ENCODE peak calls at places on chromosome 17, in five cellular contexts. F is uterus, J is PC-9, M is transverse colon, N is Karpas-422. U is an unnamed sample.

GRCh38 chr17:77475012-77475976 is 334.5 kb downstream of the SEC14L1 start:
- DNase-seq in J (no peak), N (no peak), M (no peak), F (peak), U (peak)

GRCh38 chr17:78241277-78242023 is 10.0 kb downstream of the TMEM235 start:
- DNase-seq in M (no peak), J (no peak), F (no peak), N (peak), U (peak)

GRCh38 chr17:27671591-27671910 is 40.6 kb downstream of the LGALS9 start:
- DNase-seq in J (no peak), F (no peak), N (no peak), M (no peak), U (no peak)

GRCh38 chr17:20190605-20191004 is 181.4 kb downstream of the SPECC1 start:
- DNase-seq in N (no peak), M (no peak), J (no peak), F (no peak), U (no peak)

GRCh38 chr17:62898239-62898864 is 67.7 kb upstream of the TANC2 start:
- DNase-seq in M (no peak), J (no peak), F (no peak), N (peak), U (peak)

GRCh38 chr17:77146882-77147281 is 6.1 kb downstream of the SEC14L1 start:
- DNase-seq in M (peak), J (no peak), F (no peak), N (no peak), U (no peak)

GRCh38 chr17:35084987-35085386 is 21.5 kb upstream of the RFFL start:
- DNase-seq in M (peak), N (no peak), F (no peak), J (peak), U (peak)

GRCh38 chr17:57288034-57288752 is 31.9 kb downstream of the MSI2 start:
- DNase-seq in M (no peak), J (no peak), N (no peak), F (peak), U (peak)

GRCh38 chr17:28937044-28937729 is 14.1 kb downstream of the PHF12 start:
- DNase-seq in M (no peak), J (peak), F (no peak), N (no peak), U (peak)

GRCh38 chr17:73156887-73157870 is 7.6 kb upstream of the SSTR2 start:
- DNase-seq in M (no peak), N (peak), F (no peak), J (no peak), U (no peak)

GRCh38 chr17:72502111-72502939 is 381.5 kb downstream of the SOX9 start:
- DNase-seq in N (no peak), F (no peak), J (no peak), M (peak), U (peak)

GRCh38 chr17:75402038-75402437 is 3.4 kb downstream of the GRB2 start:
- DNase-seq in N (no peak), M (no peak), J (no peak), F (no peak), U (no peak)

GRCh38 chr17:75396781-75397180 is 8.7 kb downstream of the GRB2 start:
- DNase-seq in J (no peak), M (no peak), N (peak), F (no peak), U (no peak)

GRCh38 chr17:75397217-75397616 is 8.3 kb downstream of the GRB2 start:
- DNase-seq in J (no peak), N (no peak), M (no peak), F (no peak), U (no peak)

GRCh38 chr17:75398279-75398678 is 7.2 kb downstream of the GRB2 start:
- DNase-seq in N (no peak), F (no peak), M (no peak), J (no peak), U (no peak)

DNA sequence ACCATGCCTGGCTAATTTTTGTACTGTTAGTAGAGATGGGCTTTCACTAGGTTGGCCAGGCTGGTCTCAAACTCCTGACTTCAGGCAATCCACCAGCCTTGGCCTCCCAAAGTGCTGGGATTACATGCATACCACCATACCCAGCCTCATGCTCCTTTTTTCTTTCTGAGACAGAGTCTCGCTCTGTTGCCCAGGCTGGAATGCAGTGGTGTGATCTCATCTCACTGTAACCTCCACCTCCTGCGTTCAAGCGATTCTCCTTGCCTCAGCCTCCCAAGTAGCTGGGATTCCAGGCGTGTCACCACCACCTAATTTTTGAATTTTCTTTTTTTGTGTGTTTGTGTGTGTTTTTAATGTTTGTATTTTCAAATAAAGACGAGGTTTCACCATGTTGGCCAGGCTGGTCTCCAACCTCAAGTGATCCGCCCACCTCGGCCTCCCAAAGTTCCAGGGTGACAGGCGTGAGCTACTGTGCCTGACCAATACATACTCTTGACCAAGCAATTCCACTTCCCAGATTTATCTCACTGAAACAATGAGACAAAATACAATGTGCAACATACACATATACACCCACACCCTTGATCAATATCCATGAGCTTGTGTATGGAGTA is 5.0 kb downstream of the GRB2 start:
- DNase-seq in M (no peak), N (no peak), J (no peak), F (no peak), U (no peak)
- H3K4me3 ChIP-seq in M (no peak), N (no peak), J (no peak), F (no peak), U (no peak)

DNA sequence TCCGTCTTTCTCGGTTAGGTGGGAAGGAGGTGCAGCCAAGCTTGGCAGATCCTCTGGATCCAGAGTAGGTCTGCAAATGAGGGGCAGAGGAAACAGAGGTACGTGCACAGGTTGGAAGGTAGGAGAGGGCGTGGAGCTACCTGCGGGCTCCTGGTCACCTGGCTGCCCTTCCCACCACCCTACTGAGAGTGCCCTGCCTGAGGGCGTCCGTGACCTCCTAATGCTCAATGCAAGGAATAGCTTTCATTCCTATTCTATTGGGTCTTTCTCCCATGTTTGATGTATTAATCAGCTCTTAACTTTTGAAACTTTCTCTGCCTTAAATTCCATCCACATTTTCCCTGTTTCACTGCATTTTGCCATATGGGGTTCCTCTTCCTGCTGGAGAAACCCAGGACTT is 44.6 kb downstream of the MYH13 start:
- DNase-seq in M (no peak), J (no peak), F (no peak), N (no peak), U (no peak)
- H3K4me3 ChIP-seq in M (no peak), J (no peak), F (no peak), N (no peak), U (no peak)

GRCh38 chr17:75758131-75758905 is 6.7 kb downstream of the GALK1 start:
- DNase-seq in N (peak), M (no peak), F (no peak), J (no peak), U (no peak)

GRCh38 chr17:75755205-75755901 is 9.6 kb downstream of the GALK1 start:
- DNase-seq in F (no peak), M (no peak), J (no peak), N (peak), U (no peak)

GRCh38 chr17:75757086-75757681 is 7.8 kb downstream of the GALK1 start:
- DNase-seq in F (no peak), N (no peak), M (no peak), J (no peak), U (no peak)

GRCh38 chr17:75755990-75756389 is 9.0 kb downstream of the GALK1 start:
- DNase-seq in M (no peak), J (no peak), N (no peak), F (no peak), U (no peak)

GRCh38 chr17:75756451-75757085 is 8.4 kb downstream of the GALK1 start:
- DNase-seq in N (no peak), F (no peak), M (no peak), J (no peak), U (no peak)
- H3K4me3 ChIP-seq in N (no peak), F (no peak), M (no peak), J (no peak), U (no peak)

GRCh38 chr17:81317992-81318391 is 22.9 kb upstream of the SLC38A10 start:
- DNase-seq in M (no peak), N (no peak), J (no peak), F (no peak), U (no peak)
- H3K4me3 ChIP-seq in M (no peak), N (no peak), J (no peak), F (no peak), U (no peak)

GRCh38 chr17:47205419-47205963 is 3.7 kb upstream of the MYL4 start:
- DNase-seq in N (peak), J (peak), F (no peak), M (peak), U (peak)
- H3K4me3 ChIP-seq in N (peak), J (no peak), F (no peak), M (no peak), U (no peak)

DNA sequence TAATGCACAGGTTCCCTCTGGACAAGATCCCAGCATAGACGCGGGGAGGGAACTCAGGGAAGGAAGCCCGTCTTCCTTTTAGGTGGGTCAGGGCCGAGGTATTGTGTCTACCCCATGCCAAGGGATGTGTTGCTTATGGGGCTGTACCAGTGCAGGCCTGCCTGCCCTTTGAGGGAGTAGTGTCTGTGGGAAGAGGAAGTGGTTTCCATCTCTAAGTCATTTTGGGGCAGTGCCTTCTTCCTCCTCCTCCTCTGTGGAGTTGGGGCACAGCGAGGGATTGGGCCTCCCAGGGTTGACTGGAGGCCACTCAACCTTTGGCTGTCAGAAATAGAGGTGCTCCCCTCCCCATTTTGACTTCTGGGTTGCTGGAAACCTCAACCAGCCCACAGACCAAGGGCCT is 26.5 kb downstream of the GJD3 start:
- DNase-seq in F (no peak), J (no peak), M (no peak), N (no peak), U (no peak)
- H3K4me3 ChIP-seq in F (no peak), J (no peak), M (no peak), N (no peak), U (no peak)

GRCh38 chr17:48562934-48563333 is 15.2 kb downstream of the HOXB4 start:
- DNase-seq in F (no peak), J (no peak), M (no peak), N (no peak), U (no peak)
- H3K4me3 ChIP-seq in F (no peak), J (no peak), M (no peak), N (no peak), U (peak)

GRCh38 chr17:6753006-6753445 is 2.8 kb upstream of the XAF1 start:
- DNase-seq in J (no peak), M (peak), N (no peak), F (peak), U (peak)

GRCh38 chr17:6753565-6753964 is 2.3 kb upstream of the XAF1 start:
- DNase-seq in F (no peak), N (no peak), J (no peak), M (no peak), U (no peak)

GRCh38 chr17:6756425-6757012 is 673 bp downstream of the XAF1 start:
- DNase-seq in M (no peak), J (no peak), F (no peak), N (no peak), U (no peak)

GRCh38 chr17:6755731-6756184 is at the start of gene XAF1:
- DNase-seq in J (no peak), N (peak), F (peak), M (peak), U (peak)

GRCh38 chr17:6755281-6755680 is 565 bp upstream of the XAF1 start:
- DNase-seq in F (peak), J (no peak), N (no peak), M (peak), U (peak)
- H3K4me3 ChIP-seq in F (peak), J (no peak), N (peak), M (peak), U (peak)

DNA sequence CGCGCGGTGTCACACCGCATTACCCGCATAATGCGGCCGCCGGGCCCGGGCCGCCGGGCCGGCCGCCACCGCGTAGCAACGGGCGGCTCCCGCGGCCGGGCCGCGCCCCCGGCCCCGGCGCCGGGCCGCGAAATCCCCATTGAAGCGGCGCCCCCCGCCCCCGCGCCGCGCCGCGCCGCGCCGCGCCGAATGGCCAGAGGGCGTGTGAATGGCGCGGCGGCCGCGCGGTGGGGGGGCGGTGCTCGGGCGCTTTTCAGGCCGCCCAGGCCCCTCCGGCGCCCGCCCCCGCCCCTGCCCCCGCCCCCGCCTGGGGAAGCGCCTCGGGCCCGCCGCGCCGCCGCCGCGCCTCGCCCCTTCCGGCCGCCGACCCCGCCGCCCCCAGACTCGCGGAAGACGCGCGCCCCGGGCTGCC is 46.9 kb downstream of the WNT3 start:
- DNase-seq in N (peak), F (no peak), M (peak), J (no peak), U (no peak)
- H3K4me3 ChIP-seq in N (peak), F (peak), M (no peak), J (peak), U (peak)

U was measured in fibroblast of the aortic adventitia.